ENCODE peak calls at places on chromosome 18, in ten cellular contexts. A, D, V, Q, B, Y, M, G, Z and H are unnamed samples.

GRCh38 chr18:50644807-50645206 is 84.9 kb downstream of the MAPK4 start:
- DNase-seq in Y (peak; percentile 43), B (peak; percentile 61), M (no peak), Q (no peak), D (no peak), G (no peak), A (no peak), Z (no peak), V (no peak), H (no peak)

GRCh38 chr18:63570721-63571120 is 16.4 kb upstream of the SERPINB13 start:
- DNase-seq in A (no peak), D (no peak), G (no peak), M (no peak), Z (no peak), V (no peak), Q (no peak), B (no peak), Y (no peak), H (no peak)

GRCh38 chr18:79545714-79546113 is 133.9 kb upstream of the CTDP1 start:
- DNase-seq in G (no peak), A (no peak), Z (no peak), Q (peak; percentile 3), D (no peak), B (no peak), V (no peak), Y (no peak), M (no peak), H (no peak)

GRCh38 chr18:76801567-76802505 is 20.5 kb upstream of the ZNF236 start:
- DNase-seq in Z (peak; percentile 46), B (peak; percentile 70), M (no peak), V (no peak), G (peak; percentile 32), D (peak; percentile 32), Y (peak; percentile 57), A (no peak), Q (peak; percentile 48), H (peak; percentile 9)

GRCh38 chr18:60189840-60190239 is 182.7 kb downstream of the MC4R start:
- DNase-seq in A (no peak), D (no peak), M (no peak), G (no peak), B (no peak), Q (no peak), Z (no peak), V (no peak), Y (no peak), H (no peak)

GRCh38 chr18:9849407-9849961 is 36.3 kb upstream of the TXNDC2 start:
- DNase-seq in Z (no peak), A (peak; percentile 9), D (peak; percentile 21), Q (no peak), M (no peak), V (no peak), B (no peak), G (no peak), Y (peak; percentile 62), H (no peak)

GRCh38 chr18:48908916-48909315 is 41.8 kb downstream of the SMAD7 start:
- DNase-seq in Z (no peak), D (no peak), Y (no peak), V (no peak), M (no peak), Q (no peak), A (no peak), G (no peak), B (no peak), H (no peak)

GRCh38 chr18:74139888-74140287 is 7.7 kb downstream of the FBXO15 start:
- DNase-seq in D (no peak), Z (no peak), A (no peak), B (no peak), Q (no peak), M (no peak), Y (no peak), V (peak; percentile 4), G (peak; percentile 17), H (no peak)

GRCh38 chr18:40414155-40414754 is 1540.8 kb upstream of the PIK3C3 start:
- DNase-seq in V (no peak), Q (no peak), M (no peak), A (no peak), D (no peak), B (no peak), G (no peak), Y (peak; percentile 61), Z (no peak), H (peak; percentile 11)

GRCh38 chr18:63949068-63949737 is at the start of gene HMSD:
- DNase-seq in B (no peak), A (no peak), M (no peak), Y (no peak), G (peak; percentile 68), Z (peak; percentile 30), Q (no peak), V (peak; percentile 55), D (no peak), H (peak; percentile 77)

GRCh38 chr18:51153659-51154371 is 43.7 kb downstream of the MEX3C start:
- DNase-seq in Y (no peak), A (peak; percentile 42), G (peak; percentile 72), M (no peak), V (no peak), Q (no peak), Z (peak; percentile 73), B (no peak), D (no peak), H (no peak)

GRCh38 chr18:75874401-75875093 is 447.0 kb upstream of the SMIM21 start:
- DNase-seq in D (no peak), G (no peak), A (no peak), M (no peak), Q (no peak), V (no peak), B (no peak), Y (peak; percentile 24), Z (no peak), H (no peak)

GRCh38 chr18:12976305-12976704 is 14.9 kb upstream of the CEP192 start:
- DNase-seq in M (no peak), B (no peak), Y (no peak), V (no peak), Q (no peak), A (no peak), G (no peak), Z (no peak), D (no peak), H (no peak)

GRCh38 chr18:31946305-31947046 is 3.5 kb upstream of the TRAPPC8 start:
- DNase-seq in B (no peak), V (no peak), A (no peak), Y (no peak), Z (no peak), D (no peak), Q (no peak), M (no peak), G (no peak), H (no peak)

GRCh38 chr18:35617865-35618264 is 36.3 kb downstream of the GALNT1 start:
- DNase-seq in M (no peak), B (no peak), D (no peak), Y (no peak), Z (no peak), Q (no peak), A (no peak), G (no peak), V (no peak), H (no peak)

GRCh38 chr18:61797691-61798590 is 94.9 kb downstream of the RNF152 start:
- DNase-seq in A (no peak), D (no peak), M (no peak), Z (no peak), B (no peak), G (no peak), Y (no peak), V (no peak), Q (no peak), H (peak; percentile 70)

GRCh38 chr18:70961933-70962332 is 673.1 kb downstream of the SOCS6 start:
- DNase-seq in B (no peak), M (no peak), Q (no peak), D (no peak), Z (no peak), G (no peak), A (no peak), V (no peak), Y (no peak), H (no peak)

GRCh38 chr18:75214766-75215515 is 4.3 kb downstream of the TSHZ1 start:
- DNase-seq in Y (peak; percentile 50), A (no peak), M (no peak), D (no peak), G (no peak), V (no peak), B (no peak), Z (no peak), Q (no peak), H (no peak)

GRCh38 chr18:3088444-3088843 is 75.5 kb upstream of the LPIN2 start:
- DNase-seq in Z (no peak), A (no peak), G (no peak), V (no peak), M (no peak), D (no peak), Y (no peak), B (no peak), Q (no peak), H (no peak)

GRCh38 chr18:22728016-22728415 is 205.1 kb upstream of the RBBP8 start:
- DNase-seq in Y (no peak), B (no peak), G (no peak), A (no peak), Q (no peak), Z (no peak), V (no peak), D (no peak), M (no peak), H (no peak)

GRCh38 chr18:57954928-57955327 is 89.1 kb upstream of the NEDD4L start:
- DNase-seq in D (no peak), Q (no peak), Y (no peak), G (no peak), A (no peak), Z (no peak), M (no peak), V (no peak), B (no peak), H (no peak)

GRCh38 chr18:27017901-27018500 is 152.5 kb upstream of the AQP4 start:
- DNase-seq in Z (no peak), A (no peak), V (peak; percentile 5), G (no peak), D (no peak), Q (no peak), B (peak; percentile 13), Y (peak; percentile 28), M (no peak), H (no peak)

GRCh38 chr18:79610461-79611039 is 69.1 kb upstream of the CTDP1 start:
- DNase-seq in M (no peak), Y (no peak), V (no peak), D (no peak), Q (no peak), B (no peak), G (no peak), Z (no peak), A (no peak), H (no peak)

GRCh38 chr18:54880706-54881105 is 52.4 kb downstream of the RAB27B start:
- DNase-seq in A (no peak), Q (no peak), G (no peak), V (no peak), Y (peak; percentile 57), D (no peak), M (no peak), B (no peak), Z (no peak), H (no peak)

GRCh38 chr18:8301427-8302172 is 307.6 kb upstream of the RAB12 start:
- DNase-seq in Y (no peak), A (no peak), Z (no peak), Q (no peak), D (no peak), M (no peak), V (no peak), G (no peak), B (no peak), H (peak; percentile 78)

GRCh38 chr18:44997139-44997538 is 316.5 kb downstream of the SETBP1 start:
- DNase-seq in D (no peak), Q (no peak), Z (no peak), Y (no peak), G (no peak), M (no peak), V (no peak), B (no peak), A (no peak), H (no peak)

GRCh38 chr18:57744211-57744694 is 58.9 kb downstream of the ATP8B1 start:
- DNase-seq in D (peak; percentile 46), V (no peak), B (no peak), Q (no peak), A (no peak), G (no peak), Z (no peak), Y (no peak), M (no peak), H (peak; percentile 20)

GRCh38 chr18:45658756-45659155 is 43.5 kb downstream of the SLC14A2 start:
- DNase-seq in V (no peak), A (no peak), Q (no peak), M (no peak), Y (no peak), D (no peak), Z (no peak), G (no peak), B (no peak), H (no peak)